ENCODE peak calls at places on chromosome X, in six cellular contexts. One of them, this sample, is unnamed.

GRCh38 chrX:101219840-101220191 is 230 bp downstream of the DRP2 start:
- DNase-seq in stromal cell of bone marrow: no peak
- DNase-seq in GM23248: peak
- DNase-seq in A172: no peak
- DNase-seq in H7: no peak
- DNase-seq in AG20443: peak
- DNase-seq in this sample: no peak

GRCh38 chrX:1537031-1537715 is at the start of gene P2RY8:
- DNase-seq in stromal cell of bone marrow: peak
- DNase-seq in H7: no peak
- DNase-seq in GM23248: peak
- DNase-seq in AG20443: peak
- DNase-seq in A172: peak
- DNase-seq in this sample: no peak

GRCh38 chrX:104565791-104566687 is at the start of gene IL1RAPL2:
- DNase-seq in H7: peak
- DNase-seq in AG20443: peak
- DNase-seq in GM23248: peak
- DNase-seq in A172: no peak
- DNase-seq in stromal cell of bone marrow: peak
- DNase-seq in this sample: peak

GRCh38 chrX:132568291-132568690 is 79.5 kb upstream of the MBNL3 start:
- DNase-seq in AG20443: no peak
- DNase-seq in GM23248: no peak
- DNase-seq in A172: no peak
- DNase-seq in H7: no peak
- DNase-seq in stromal cell of bone marrow: no peak
- DNase-seq in this sample: no peak

GRCh38 chrX:125295337-125295736 is 24.3 kb upstream of the TEX13C start:
- DNase-seq in stromal cell of bone marrow: no peak
- DNase-seq in GM23248: peak
- DNase-seq in AG20443: no peak
- DNase-seq in A172: no peak
- DNase-seq in H7: no peak
- DNase-seq in this sample: no peak

GRCh38 chrX:99271641-99272040 is 1138.4 kb downstream of the PCDH19 start:
- DNase-seq in AG20443: no peak
- DNase-seq in stromal cell of bone marrow: no peak
- DNase-seq in GM23248: no peak
- DNase-seq in A172: no peak
- DNase-seq in H7: no peak
- DNase-seq in this sample: no peak

GRCh38 chrX:137428251-137428661 is 137.7 kb upstream of the ZIC3 start:
- DNase-seq in AG20443: peak
- DNase-seq in H7: peak
- DNase-seq in stromal cell of bone marrow: no peak
- DNase-seq in GM23248: peak
- DNase-seq in A172: no peak
- DNase-seq in this sample: no peak

GRCh38 chrX:154490021-154490413 is 412 bp downstream of the SLC10A3 start:
- DNase-seq in GM23248: peak
- DNase-seq in stromal cell of bone marrow: peak
- DNase-seq in A172: peak
- DNase-seq in H7: peak
- DNase-seq in AG20443: peak
- DNase-seq in this sample: peak

GRCh38 chrX:81120270-81120935 is 81.3 kb downstream of the HMGN5 start:
- DNase-seq in H7: no peak
- DNase-seq in GM23248: no peak
- DNase-seq in AG20443: peak
- DNase-seq in stromal cell of bone marrow: no peak
- DNase-seq in A172: peak
- DNase-seq in this sample: no peak

GRCh38 chrX:41559235-41559634 is 112.1 kb downstream of the NYX start:
- DNase-seq in stromal cell of bone marrow: no peak
- DNase-seq in A172: no peak
- DNase-seq in GM23248: no peak
- DNase-seq in AG20443: no peak
- DNase-seq in H7: no peak
- DNase-seq in this sample: no peak

GRCh38 chrX:139113682-139114081 is 402.2 kb upstream of the FGF13 start:
- DNase-seq in A172: peak
- DNase-seq in stromal cell of bone marrow: no peak
- DNase-seq in H7: no peak
- DNase-seq in AG20443: peak
- DNase-seq in GM23248: peak
- DNase-seq in this sample: no peak

GRCh38 chrX:127459784-127460183 is 592.4 kb downstream of the ACTRT1 start:
- DNase-seq in H7: peak
- DNase-seq in stromal cell of bone marrow: no peak
- DNase-seq in GM23248: no peak
- DNase-seq in A172: no peak
- DNase-seq in AG20443: no peak
- DNase-seq in this sample: no peak

GRCh38 chrX:1401611-1402430 is 9.9 kb upstream of the SLC25A6 start:
- DNase-seq in stromal cell of bone marrow: no peak
- DNase-seq in A172: no peak
- DNase-seq in AG20443: no peak
- DNase-seq in GM23248: no peak
- DNase-seq in H7: peak
- DNase-seq in this sample: no peak